ENCODE peak calls at places on chromosome 10, in four cellular contexts. U is IMR-90, X is mesendoderm, O is H9. V is an unnamed sample.

GRCh38 chr10:113612154-113612553 is 51.7 kb downstream of the NRAP start:
- DNase-seq in X (no peak), U (no peak), O (no peak), V (no peak)

GRCh38 chr10:79422178-79422892 is 23.1 kb downstream of the ZCCHC24 start:
- DNase-seq in X (no peak), O (no peak), U (peak; percentile 96), V (no peak)

GRCh38 chr10:103770139-103770538 is 85.2 kb downstream of the SH3PXD2A start:
- DNase-seq in X (no peak), O (no peak), U (no peak), V (no peak)

GRCh38 chr10:91924212-91925021 is 847 bp downstream of the BTAF1 start:
- DNase-seq in U (peak; percentile 10), O (no peak), X (no peak), V (no peak)

GRCh38 chr10:327889-328809 is 192.9 kb downstream of the ZMYND11 start:
- DNase-seq in X (no peak), U (no peak), O (no peak), V (no peak)

GRCh38 chr10:70106958-70107791 is 25.4 kb downstream of the AIFM2 start:
- DNase-seq in O (peak; percentile 83), U (no peak), X (peak; percentile 70), V (peak; percentile 92)

GRCh38 chr10:31101123-31101522 is 69.5 kb upstream of the ZNF438 start:
- DNase-seq in U (peak; percentile 93), X (no peak), O (no peak), V (no peak)

GRCh38 chr10:128062837-128063563 is 63.2 kb downstream of the MKI67 start:
- DNase-seq in O (no peak), U (no peak), X (peak; percentile 72), V (no peak)

GRCh38 chr10:98150544-98150943 is 16.1 kb downstream of the R3HCC1L start:
- DNase-seq in O (no peak), U (peak; percentile 56), X (no peak), V (no peak)

GRCh38 chr10:128864554-128865300 is 602.3 kb upstream of the MGMT start:
- DNase-seq in O (no peak), U (no peak), X (no peak), V (no peak)

GRCh38 chr10:58775960-58776574 is 263.4 kb downstream of the BICC1 start:
- DNase-seq in U (peak; percentile 86), O (no peak), X (peak; percentile 18), V (no peak)

GRCh38 chr10:48733329-48733728 is 48.7 kb downstream of the WDFY4 start:
- DNase-seq in X (no peak), O (no peak), U (no peak), V (no peak)

GRCh38 chr10:73529089-73529832 is 33.4 kb upstream of the PPP3CB start:
- DNase-seq in U (peak; percentile 81), O (peak; percentile 71), X (peak; percentile 93), V (peak; percentile 53)

GRCh38 chr10:35993816-35994515 is 351.9 kb upstream of the FZD8 start:
- DNase-seq in U (no peak), O (no peak), X (no peak), V (no peak)

GRCh38 chr10:6423413-6424170 is 156.5 kb downstream of the PRKCQ start:
- DNase-seq in U (no peak), X (no peak), O (no peak), V (no peak)
- H3K23ac ChIP-seq in U (no peak overlapping the region), X (no peak overlapping the region), O (no peak overlapping the region), V (no peak overlapping the region)

GRCh38 chr10:78312197-78313046 is 278.8 kb downstream of the RPS24 start:
- DNase-seq in U (peak; percentile 40), X (no peak), O (peak; percentile 14), V (no peak)
- H3K56ac ChIP-seq in U (no peak overlapping the region), X (no peak overlapping the region), O (no peak overlapping the region), V (no peak overlapping the region)

GRCh38 chr10:4638116-4638515 is 187.9 kb upstream of the AKR1E2 start:
- DNase-seq in U (no peak), X (peak; percentile 78), O (no peak), V (no peak)
- H3K23ac ChIP-seq in U (no peak overlapping the region), X (no peak overlapping the region), O (no peak overlapping the region), V (no peak overlapping the region)

DNA sequence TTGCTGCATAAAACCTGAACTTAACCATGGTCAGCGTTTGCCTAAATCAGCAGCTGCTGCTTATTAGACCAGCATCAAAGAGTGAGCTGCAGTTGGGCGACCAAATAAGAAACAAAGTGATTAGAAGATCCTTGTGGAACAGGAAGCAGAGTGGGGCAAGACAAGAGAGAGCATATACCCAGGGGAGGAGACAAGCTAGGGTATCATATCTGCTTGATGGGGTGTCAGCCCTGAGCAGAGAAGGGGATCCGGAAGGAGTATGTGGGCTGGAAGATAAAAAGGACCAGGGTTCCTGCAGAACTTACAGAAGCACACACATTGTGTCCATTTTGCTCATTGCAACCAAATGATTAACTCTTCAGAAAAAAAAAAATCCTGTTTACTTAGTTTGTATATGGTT is 213.6 kb downstream of the CELF2 start:
- DNase-seq in O (no peak), U (no peak), X (no peak), V (no peak)
- H3K56ac ChIP-seq in O (no peak overlapping the region), U (no peak overlapping the region), X (no peak overlapping the region), V (no peak overlapping the region)

GRCh38 chr10:125002044-125002422 is 60.1 kb downstream of the ZRANB1 start:
- DNase-seq in X (no peak), O (no peak), U (no peak), V (no peak)
- H3K23ac ChIP-seq in X (no peak overlapping the region), O (no peak overlapping the region), U (no peak overlapping the region), V (no peak overlapping the region)

GRCh38 chr10:1809139-1809755 is 71.9 kb upstream of the ADARB2 start:
- DNase-seq in U (no peak), O (no peak), X (no peak), V (no peak)
- H3K56ac ChIP-seq in U (no peak overlapping the region), O (no peak overlapping the region), X (no peak overlapping the region), V (no peak overlapping the region)

GRCh38 chr10:46084321-46085165 is 38.5 kb upstream of the MSMB start:
- DNase-seq in U (no peak), O (no peak), X (no peak), V (no peak)

GRCh38 chr10:46077141-46077554 is 31.1 kb upstream of the MSMB start:
- DNase-seq in U (peak; percentile 12), O (no peak), X (no peak), V (no peak)

GRCh38 chr10:46079831-46080585 is 33.9 kb upstream of the MSMB start:
- DNase-seq in O (no peak), U (no peak), X (no peak), V (no peak)

GRCh38 chr10:46077616-46078268 is 31.7 kb upstream of the MSMB start:
- DNase-seq in U (no peak), O (no peak), X (no peak), V (no peak)

DNA sequence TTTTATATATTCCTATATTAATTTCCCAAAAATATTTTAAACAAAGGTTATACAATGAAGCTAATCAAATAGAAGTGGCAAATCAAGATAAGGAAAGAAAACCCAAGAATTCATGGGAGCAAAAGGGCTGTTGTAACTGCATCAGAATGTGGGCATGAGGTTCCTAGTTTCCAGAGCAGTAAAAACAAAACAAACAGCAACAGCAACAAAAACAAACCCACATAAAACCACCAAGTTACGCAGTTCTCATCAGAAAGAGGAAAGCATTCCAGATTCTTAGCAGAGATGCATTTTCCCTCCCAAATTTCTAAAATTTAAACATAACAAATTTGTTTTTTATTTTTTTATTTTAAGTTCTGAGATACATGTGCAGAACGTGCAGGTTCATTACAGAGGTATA is 34.8 kb upstream of the MSMB start:
- DNase-seq in U (no peak), X (no peak), O (no peak), V (no peak)
- H3K23ac ChIP-seq in U (no peak overlapping the region), X (no peak overlapping the region), O (no peak overlapping the region), V (no peak overlapping the region)

GRCh38 chr10:75857269-75857846 is 425.9 kb downstream of the LRMDA start:
- DNase-seq in U (no peak), X (no peak), O (peak; percentile 36), V (no peak)

GRCh38 chr10:75860009-75860408 is 428.6 kb downstream of the LRMDA start:
- DNase-seq in O (no peak), U (no peak), X (no peak), V (no peak)

GRCh38 chr10:75853085-75853484 is 421.7 kb downstream of the LRMDA start:
- DNase-seq in O (no peak), X (no peak), U (no peak), V (no peak)

GRCh38 chr10:75858357-75858756 is 426.9 kb downstream of the LRMDA start:
- DNase-seq in X (peak; percentile 26), O (no peak), U (no peak), V (no peak)

GRCh38 chr10:75857896-75858295 is 426.5 kb downstream of the LRMDA start:
- DNase-seq in X (no peak), O (no peak), U (no peak), V (no peak)
- H3K56ac ChIP-seq in X (no peak overlapping the region), O (no peak overlapping the region), U (no peak overlapping the region), V (no peak overlapping the region)